ENCODE peak calls at places on chromosomes 7 and 10, in eight cellular contexts. P, T, J, C, S, H, Q and W are unnamed samples.
A peak's percentile ranks its signal among the peaks of the same experiment; 100 is the strongest.

GRCh38 chr7:2437136-2437535 is 33.7 kb downstream of the CHST12 start:
- DNase-seq in P (no peak), T (peak; percentile 52), J (no peak), C (no peak), S (no peak), H (no peak), Q (no peak), W (no peak)

GRCh38 chr7:155867734-155868400 is 55.6 kb upstream of the SHH start:
- DNase-seq in P (no peak), T (no peak), J (no peak), C (no peak), S (no peak), H (no peak), Q (no peak), W (no peak)

GRCh38 chr7:106326594-106327537 is 42.1 kb upstream of the NAMPT start:
- DNase-seq in P (no peak), T (no peak), J (no peak), C (no peak), S (no peak), H (no peak), Q (peak; percentile 52), W (no peak)

GRCh38 chr10:75733135-75733890 is 301.9 kb downstream of the LRMDA start:
- DNase-seq in P (no peak), T (no peak), J (no peak), C (no peak), S (peak; percentile 40), H (no peak), Q (no peak), W (peak; percentile 27)

GRCh38 chr10:47255033-47255813 is 44.8 kb upstream of the GDF10 start:
- DNase-seq in P (no peak), T (no peak), J (no peak), C (no peak), S (no peak), H (no peak), Q (no peak), W (no peak)

GRCh38 chr10:104325436-104326430 is 12.5 kb downstream of the ITPRIP start:
- DNase-seq in P (peak; percentile 60), T (no peak), J (no peak), C (no peak), S (no peak), H (peak; percentile 64), Q (no peak), W (no peak)

GRCh38 chr7:2063562-2064360 is 169.0 kb downstream of the MAD1L1 start:
- DNase-seq in P (peak; percentile 56), T (peak; percentile 79), J (no peak), C (no peak), S (peak; percentile 24), H (no peak), Q (no peak), W (no peak)

GRCh38 chr7:151017953-151018420 is 6.3 kb downstream of the ATG9B start:
- DNase-seq in P (peak; percentile 77), T (peak; percentile 79), J (peak; percentile 50), C (no peak), S (peak; percentile 84), H (peak; percentile 56), Q (peak; percentile 32), W (peak; percentile 63)

GRCh38 chr7:90891529-90891928 is 295.4 kb downstream of the CDK14 start:
- DNase-seq in P (no peak), T (no peak), J (no peak), C (no peak), S (no peak), H (no peak), Q (no peak), W (no peak)

GRCh38 chr7:8147004-8147403 is 115.0 kb downstream of the ICA1 start:
- DNase-seq in P (peak; percentile 31), T (no peak), J (no peak), C (no peak), S (no peak), H (no peak), Q (no peak), W (no peak)

GRCh38 chr7:26937956-26938623 is 73.7 kb upstream of the SKAP2 start:
- DNase-seq in P (no peak), T (no peak), J (no peak), C (no peak), S (peak; percentile 38), H (no peak), Q (no peak), W (no peak)

GRCh38 chr10:43702936-43703281 is 54.2 kb upstream of the ZNF32 start:
- DNase-seq in P (no peak), T (no peak), J (no peak), C (no peak), S (no peak), H (no peak), Q (no peak), W (no peak)

GRCh38 chr10:77038412-77038806 is 599.2 kb downstream of the KCNMA1 start:
- DNase-seq in P (no peak), T (no peak), J (no peak), C (no peak), S (no peak), H (no peak), Q (no peak), W (no peak)

GRCh38 chr7:4468320-4469102 is 213.6 kb upstream of the FOXK1 start:
- DNase-seq in P (no peak), T (no peak), J (no peak), C (no peak), S (no peak), H (no peak), Q (no peak), W (no peak)

GRCh38 chr7:151289891-151290290 is 41.4 kb upstream of the SMARCD3 start:
- DNase-seq in P (no peak), T (no peak), J (no peak), C (no peak), S (no peak), H (no peak), Q (no peak), W (no peak)

GRCh38 chr10:106935978-106936451 is 228.5 kb downstream of the SORCS1 start:
- DNase-seq in P (no peak), T (no peak), J (no peak), C (no peak), S (no peak), H (no peak), Q (no peak), W (peak; percentile 29)

DNA sequence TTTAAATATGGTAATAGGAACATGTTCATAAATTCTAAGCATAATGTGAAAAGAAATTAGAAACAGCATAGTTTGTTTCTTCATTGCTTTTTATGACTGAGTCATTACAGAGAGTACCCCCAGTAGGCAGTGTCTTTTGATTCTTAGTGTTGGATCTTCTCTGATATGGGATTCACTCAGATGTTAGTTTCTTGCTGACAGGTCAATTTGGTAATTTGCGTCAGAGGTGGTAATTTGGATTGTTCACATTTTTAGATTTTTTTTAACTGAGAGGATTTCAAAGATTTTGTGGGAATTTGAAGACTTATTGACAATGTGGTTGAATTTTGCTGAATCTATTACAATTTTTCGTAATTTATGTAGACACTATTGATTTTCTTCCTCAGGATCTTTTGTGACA is 2.1 kb downstream of the HSPA14 start:
- DNase-seq in P (no peak), T (no peak), J (no peak), C (no peak), S (no peak), H (no peak), Q (no peak), W (no peak)
- H3K4me1 ChIP-seq in P (peaks cover 11% of the 10 kb centered on the region), T (peaks cover 9% of the 10 kb centered on the region), J (no peaks in the 10 kb centered on the region), C (peaks cover 2% of the 10 kb centered on the region), S (peaks cover 9% of the 10 kb centered on the region), H (peaks cover 12% of the 10 kb centered on the region), Q (no peaks in the 10 kb centered on the region), W (peaks cover 23% of the 10 kb centered on the region)

DNA sequence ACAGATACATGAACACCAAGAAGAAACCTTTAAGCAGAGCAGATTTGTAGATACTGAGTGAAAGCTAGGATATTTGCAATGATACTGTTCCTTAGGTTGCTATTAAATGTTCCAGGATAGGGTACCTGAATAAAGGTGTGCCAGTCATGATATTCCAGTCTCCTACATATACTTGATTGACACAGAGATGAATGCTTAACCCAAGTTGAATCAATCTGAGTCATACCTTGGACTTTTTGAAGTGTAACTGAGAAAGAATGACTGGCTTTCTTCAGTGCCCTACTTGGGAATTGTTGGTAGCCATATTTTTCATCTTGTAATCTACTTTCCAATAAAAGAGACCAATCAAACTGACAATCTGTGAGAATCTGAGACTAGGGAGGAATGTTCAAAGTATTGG is 805.7 kb upstream of the GHITM start:
- DNase-seq in P (no peak), T (no peak), J (no peak), C (no peak), S (no peak), H (no peak), Q (no peak), W (no peak)
- H3K4me1 ChIP-seq in P (no peaks in the 10 kb centered on the region), T (no peaks in the 10 kb centered on the region), J (no peaks in the 10 kb centered on the region), C (no peaks in the 10 kb centered on the region), S (no peaks in the 10 kb centered on the region), H (no peaks in the 10 kb centered on the region), Q (no peaks in the 10 kb centered on the region), W (no peaks in the 10 kb centered on the region)

DNA sequence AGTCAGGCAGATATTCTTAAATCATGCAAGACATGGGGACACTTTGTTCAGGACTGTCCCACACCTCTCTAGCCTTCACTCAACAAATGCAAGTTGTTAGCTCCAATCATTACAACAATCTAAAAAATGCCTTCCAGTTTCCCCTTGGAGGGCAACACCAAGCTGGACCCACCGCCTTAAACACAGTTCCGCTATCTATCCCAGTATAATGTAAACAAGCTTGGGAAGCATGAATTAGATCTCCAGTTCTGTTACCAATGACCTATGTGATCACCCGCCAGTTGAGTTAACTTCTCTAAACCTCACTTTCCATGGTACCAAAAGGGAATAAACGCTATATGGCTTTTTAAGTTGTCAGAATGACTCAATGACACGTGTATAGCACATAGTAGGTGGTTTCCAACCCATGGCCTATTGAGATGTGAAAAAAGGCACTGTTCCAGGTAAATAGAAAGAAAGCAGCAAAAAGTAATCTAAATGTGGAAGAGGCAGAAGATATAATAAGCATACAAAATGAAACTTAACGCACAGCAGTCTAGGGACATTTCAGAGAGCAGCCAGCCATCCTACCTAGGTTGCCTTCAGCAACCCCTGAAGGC is 2.4 kb upstream of the REEP3 start:
- DNase-seq in P (no peak), T (no peak), J (no peak), C (no peak), S (no peak), H (no peak), Q (no peak), W (no peak)
- H3K4me1 ChIP-seq in P (peaks cover 16% of the 10 kb centered on the region), T (peaks cover 14% of the 10 kb centered on the region), J (peaks cover 3% of the 10 kb centered on the region), C (peaks cover 32% of the 10 kb centered on the region), S (peaks cover 25% of the 10 kb centered on the region), H (peaks cover 17% of the 10 kb centered on the region), Q (peaks cover 2% of the 10 kb centered on the region), W (peaks cover 38% of the 10 kb centered on the region)

GRCh38 chr10:96643920-96644319 is 57.1 kb upstream of the TM9SF3 start:
- DNase-seq in P (no peak), T (no peak), J (no peak), C (no peak), S (no peak), H (no peak), Q (no peak), W (no peak)

GRCh38 chr10:96641396-96641795 is 54.6 kb upstream of the TM9SF3 start:
- DNase-seq in P (no peak), T (no peak), J (no peak), C (no peak), S (no peak), H (no peak), Q (no peak), W (no peak)

GRCh38 chr10:96641896-96642295 is 55.1 kb upstream of the TM9SF3 start:
- DNase-seq in P (no peak), T (no peak), J (peak; percentile 60), C (no peak), S (no peak), H (no peak), Q (no peak), W (peak; percentile 19)

GRCh38 chr10:96642973-96643372 is 56.2 kb upstream of the TM9SF3 start:
- DNase-seq in P (peak; percentile 70), T (peak; percentile 80), J (no peak), C (peak; percentile 31), S (peak; percentile 55), H (peak; percentile 79), Q (peak; percentile 30), W (peak; percentile 93)

GRCh38 chr10:96642530-96642929 is 55.7 kb upstream of the TM9SF3 start:
- DNase-seq in P (no peak), T (no peak), J (no peak), C (no peak), S (no peak), H (no peak), Q (no peak), W (no peak)
- H3K4me1 ChIP-seq in P (no peaks in the 10 kb centered on the region), T (no peaks in the 10 kb centered on the region), J (no peaks in the 10 kb centered on the region), C (peaks cover 3% of the 10 kb centered on the region), S (peaks cover under 1% of the 10 kb centered on the region), H (no peaks in the 10 kb centered on the region), Q (no peaks in the 10 kb centered on the region), W (peaks cover 39% of the 10 kb centered on the region)